ENCODE peak calls at places on chromosomes 2 and 18, in five cellular contexts. L is Calu3, D is uterus, O is AG08395, J is pancreas. Y is an unnamed sample.

GRCh38 chr2:156649596-156649995 is 213.4 kb downstream of the GPD2 start:
- DNase-seq in J (no peak), D (no peak), O (no peak), L (no peak), Y (peak)

GRCh38 chr2:10768063-10768507 is 44.5 kb downstream of the PDIA6 start:
- DNase-seq in J (no peak), D (no peak), L (no peak), O (no peak), Y (peak)

GRCh38 chr2:170525566-170525900 is 189.6 kb upstream of the SP5 start:
- DNase-seq in O (peak), D (peak), J (no peak), L (peak), Y (peak)

GRCh38 chr18:54100920-54101319 is 123.5 kb downstream of the MBD2 start:
- DNase-seq in J (no peak), O (no peak), L (no peak), D (no peak), Y (no peak)

GRCh38 chr2:98412751-98413445 is 31.8 kb upstream of the INPP4A start:
- DNase-seq in J (no peak), L (peak), O (peak), D (no peak), Y (peak)

GRCh38 chr2:24915796-24916195 is 4.2 kb downstream of the ADCY3 start:
- DNase-seq in L (no peak), J (no peak), D (no peak), O (no peak), Y (no peak)

GRCh38 chr2:157928372-157928771 is 52.2 kb upstream of the ACVR1 start:
- DNase-seq in D (no peak), L (no peak), J (no peak), O (no peak), Y (no peak)

GRCh38 chr2:183427558-183427957 is 303.3 kb downstream of the NUP35 start:
- DNase-seq in J (no peak), L (no peak), O (no peak), D (no peak), Y (no peak)

GRCh38 chr2:40401896-40402295 is 50.0 kb downstream of the SLC8A1 start:
- DNase-seq in J (no peak), D (no peak), O (peak), L (peak), Y (peak)

GRCh38 chr2:223558970-223559369 is 43.2 kb downstream of the SCG2 start:
- DNase-seq in O (no peak), L (no peak), J (no peak), D (no peak), Y (no peak)

GRCh38 chr2:222672068-222672401 is 577 bp downstream of the MOGAT1 start:
- DNase-seq in L (no peak), J (no peak), D (no peak), O (no peak), Y (no peak)

GRCh38 chr18:73785276-73785675 is 362.4 kb downstream of the FBXO15 start:
- DNase-seq in D (no peak), L (no peak), J (no peak), O (no peak), Y (no peak)

GRCh38 chr2:24886640-24887324 is 33.3 kb downstream of the ADCY3 start:
- DNase-seq in O (no peak), J (no peak), L (no peak), D (no peak), Y (no peak)

GRCh38 chr18:76260941-76261472 is 234.0 kb downstream of the ZNF516 start:
- DNase-seq in D (no peak), L (no peak), J (no peak), O (no peak), Y (no peak)

GRCh38 chr2:55954306-55955035 is 30.9 kb upstream of the EFEMP1 start:
- DNase-seq in J (no peak), O (peak), L (no peak), D (no peak), Y (no peak)

GRCh38 chr2:225472161-225472560 is 72.7 kb downstream of the NYAP2 start:
- DNase-seq in L (no peak), O (no peak), D (no peak), J (no peak), Y (no peak)

GRCh38 chr18:13395577-13395976 is 177.0 kb downstream of the LDLRAD4 start:
- DNase-seq in D (no peak), J (no peak), L (no peak), O (no peak), Y (no peak)

GRCh38 chr2:195695002-195695631 is 38.1 kb downstream of the SLC39A10 start:
- DNase-seq in O (no peak), D (no peak), L (no peak), J (no peak), Y (peak)

GRCh38 chr2:197599285-197599965 is 76.0 kb downstream of the RFTN2 start:
- DNase-seq in O (peak), D (no peak), L (peak), J (no peak), Y (peak)

GRCh38 chr2:152421521-152422367 is 86.8 kb downstream of the FMNL2 start:
- DNase-seq in D (peak), O (peak), L (peak), J (no peak), Y (no peak)

GRCh38 chr2:137178955-137179377 is 413.6 kb downstream of the THSD7B start:
- DNase-seq in L (no peak), J (no peak), D (no peak), O (no peak), Y (no peak)

GRCh38 chr2:54665436-54665856 is 58.0 kb upstream of the EML6 start:
- DNase-seq in L (peak), J (no peak), D (peak), O (no peak), Y (peak)

Y was measured in SJCRH30.